ENCODE peak calls at places on chromosomes 6 and 20, in four cellular contexts. X is A549, E is GM12891, C is heart left ventricle. R is an unnamed sample.

GRCh38 chr6:90468080-90468479 is 118.8 kb downstream of the MAP3K7 start:
- DNase-seq in X (no peak), E (no peak), C (no peak), R (no peak)

GRCh38 chr6:10610289-10610688 is 84.1 kb downstream of the C6orf52 start:
- DNase-seq in X (no peak), E (no peak), C (no peak), R (no peak)

GRCh38 chr20:35773154-35773751 is 1.4 kb downstream of the PHF20 start:
- DNase-seq in X (no peak), E (peak; percentile 27), C (no peak), R (peak; percentile 29)

GRCh38 chr6:228881-229651 is 63.2 kb upstream of the DUSP22 start:
- DNase-seq in X (no peak), E (no peak), C (no peak), R (no peak)

GRCh38 chr20:57342829-57343228 is 8.2 kb upstream of the RAE1 start:
- DNase-seq in X (no peak), E (no peak), C (no peak), R (no peak)

GRCh38 chr20:58938078-58938477 is 43.0 kb upstream of the NELFCD start:
- DNase-seq in X (no peak), E (no peak), C (no peak), R (no peak)

GRCh38 chr6:20028143-20028542 is 184.1 kb downstream of the MBOAT1 start:
- DNase-seq in X (no peak), E (no peak), C (no peak), R (no peak)

GRCh38 chr6:44472250-44472945 is 84.9 kb downstream of the CDC5L start:
- DNase-seq in X (no peak), E (no peak), C (no peak), R (peak; percentile 90)

GRCh38 chr6:88823998-88824397 is 139.4 kb downstream of the RNGTT start:
- DNase-seq in X (no peak), E (no peak), C (no peak), R (no peak)

GRCh38 chr6:16031278-16031981 is 97.5 kb upstream of the MYLIP start:
- DNase-seq in X (no peak), E (no peak), C (no peak), R (peak; percentile 83)

GRCh38 chr20:2698186-2698817 is 5.7 kb downstream of the EBF4 start:
- DNase-seq in X (no peak), E (no peak), C (no peak), R (no peak)

GRCh38 chr6:126133984-126134383 is 147.6 kb downstream of the TRMT11 start:
- DNase-seq in X (no peak), E (no peak), C (no peak), R (no peak)

GRCh38 chr20:46312075-46312944 is 4.0 kb upstream of the CDH22 start:
- DNase-seq in X (no peak), E (no peak), C (no peak), R (no peak)

GRCh38 chr20:20603339-20603990 is 109.0 kb downstream of the RALGAPA2 start:
- DNase-seq in X (no peak), E (peak; percentile 36), C (no peak), R (no peak)

GRCh38 chr20:11274137-11274536 is 600.3 kb upstream of the JAG1 start:
- DNase-seq in X (peak; percentile 90), E (peak; percentile 36), C (no peak), R (peak; percentile 5)

GRCh38 chr6:36735110-36735971 is 37.7 kb downstream of the RAB44 start:
- DNase-seq in X (no peak), E (peak; percentile 41), C (peak; percentile 86), R (no peak)

GRCh38 chr6:97203343-97203742 is 79.7 kb downstream of the MMS22L start:
- DNase-seq in X (no peak), E (no peak), C (no peak), R (peak; percentile 41)

GRCh38 chr6:38701551-38701950 is 1.4 kb downstream of the GLO1 start:
- DNase-seq in X (no peak), E (no peak), C (no peak), R (no peak)

GRCh38 chr6:38697846-38698245 is 5.1 kb downstream of the GLO1 start:
- DNase-seq in X (no peak), E (no peak), C (no peak), R (no peak)

GRCh38 chr6:38705924-38706323 is 3.0 kb upstream of the GLO1 start:
- DNase-seq in X (no peak), E (no peak), C (no peak), R (no peak)

GRCh38 chr6:38703949-38704348 is 1.0 kb upstream of the GLO1 start:
- DNase-seq in X (no peak), E (no peak), C (no peak), R (no peak)

GRCh38 chr6:38702471-38703397 is at the start of gene GLO1:
- DNase-seq in X (peak; percentile 94), E (peak; percentile 92), C (peak; percentile 97), R (peak; percentile 98)
- TF ChIP-seq POLR2A in X (peak; percentile 84), E (peak; percentile 95), C (peak; percentile 39), R (peak; percentile 93)

GRCh38 chr20:47502801-47503239 is 1.1 kb downstream of the NCOA3 start:
- DNase-seq in X (peak; percentile 44), E (no peak), C (no peak), R (peak; percentile 49)
- TF ChIP-seq POLR2A in X (no peak), E (no peak), C (no peak), R (no peak)

DNA sequence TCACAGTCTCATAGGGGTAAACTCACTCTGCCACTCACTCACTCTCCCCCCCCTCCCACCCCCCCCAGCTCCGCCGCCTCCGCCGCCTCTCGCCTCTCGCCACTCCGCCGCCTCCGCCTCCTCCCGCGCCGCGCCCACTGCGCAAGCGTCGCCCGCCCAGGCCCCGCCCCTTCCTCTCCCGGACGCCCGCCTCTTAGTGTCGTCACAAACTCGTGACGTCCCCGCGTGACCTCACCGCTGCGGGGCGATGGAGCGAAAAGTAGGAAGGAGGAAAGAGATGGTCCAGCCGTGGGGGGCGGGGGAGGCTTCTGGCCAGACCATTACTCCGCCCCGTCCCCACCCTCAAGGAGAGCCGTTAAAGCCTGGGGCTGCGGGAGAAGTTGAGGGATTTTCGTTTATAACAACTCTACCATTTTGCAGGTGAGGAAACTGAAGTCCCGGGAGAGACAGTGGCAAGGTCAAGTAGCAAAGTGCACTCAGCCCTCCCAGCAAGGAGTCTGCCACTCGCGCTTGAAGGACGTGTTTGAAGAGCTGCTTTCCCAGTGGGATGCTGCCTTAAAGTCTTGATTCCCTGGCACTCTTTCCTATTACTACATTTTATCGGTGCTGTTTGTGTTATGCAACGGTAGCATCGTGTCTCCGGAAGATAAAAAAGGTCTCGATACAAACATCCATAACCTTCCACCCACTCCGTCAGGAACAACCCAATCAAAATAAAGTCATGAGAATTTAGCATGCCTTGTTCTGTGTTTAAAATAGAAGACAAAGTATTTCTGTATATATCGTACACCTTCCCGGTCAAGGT is at the start of gene ILRUN:
- DNase-seq in X (peak; percentile 72), E (peak; percentile 70), C (peak; percentile 99), R (peak; percentile 97)
- TF ChIP-seq POLR2A in X (peak; percentile 36), E (no peak), C (no peak), R (peak; percentile 91)

DNA sequence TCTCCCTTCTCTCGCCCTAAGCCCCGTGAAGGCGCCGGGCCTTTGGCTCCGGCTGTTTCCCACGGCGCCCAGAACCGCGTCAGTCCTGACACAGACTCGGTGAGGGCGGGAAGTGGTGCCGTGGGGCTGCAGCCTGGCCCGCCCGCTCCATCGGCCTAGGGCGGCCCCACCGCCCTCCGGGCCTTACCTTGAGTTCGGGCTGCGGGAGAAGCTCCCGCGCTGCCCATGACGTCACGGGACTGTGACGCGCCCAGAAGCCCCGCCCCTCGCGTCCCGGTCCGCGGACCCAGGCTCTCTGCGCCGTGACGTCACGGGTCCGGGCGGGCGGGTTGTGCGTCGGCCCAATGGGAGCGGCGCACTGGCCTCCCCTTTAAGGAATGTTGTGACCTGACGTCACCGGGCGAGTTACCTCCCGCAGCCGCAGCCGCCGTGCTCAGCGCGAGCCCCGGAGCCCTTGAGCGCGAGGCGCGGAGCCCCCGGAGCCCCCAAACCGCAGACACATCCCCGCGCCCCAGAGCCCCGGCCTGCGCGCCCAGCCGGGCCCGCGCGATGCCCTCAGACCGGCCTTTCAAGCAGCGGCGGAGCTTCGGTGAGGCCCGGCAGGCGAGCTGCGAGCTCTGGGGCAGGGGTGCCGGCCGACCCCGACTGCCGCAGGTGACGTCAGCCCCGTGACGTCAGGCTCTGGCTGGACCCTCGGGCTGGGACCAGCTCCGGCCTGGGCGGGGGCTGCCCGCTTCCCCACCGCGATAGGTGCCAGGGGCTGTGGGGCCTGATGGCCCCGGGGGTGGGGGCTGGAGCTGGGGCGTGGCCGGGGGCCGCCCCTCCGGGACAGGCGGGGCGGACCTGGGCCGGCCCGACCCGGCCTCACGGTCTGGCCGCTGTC is at the start of gene MAP1LC3A:
- DNase-seq in X (peak; percentile 91), E (peak; percentile 94), C (peak; percentile 98), R (peak; percentile 99)
- TF ChIP-seq POLR2A in X (peak; percentile 19), E (no peak), C (peak; percentile 11), R (peak; percentile 82)

DNA sequence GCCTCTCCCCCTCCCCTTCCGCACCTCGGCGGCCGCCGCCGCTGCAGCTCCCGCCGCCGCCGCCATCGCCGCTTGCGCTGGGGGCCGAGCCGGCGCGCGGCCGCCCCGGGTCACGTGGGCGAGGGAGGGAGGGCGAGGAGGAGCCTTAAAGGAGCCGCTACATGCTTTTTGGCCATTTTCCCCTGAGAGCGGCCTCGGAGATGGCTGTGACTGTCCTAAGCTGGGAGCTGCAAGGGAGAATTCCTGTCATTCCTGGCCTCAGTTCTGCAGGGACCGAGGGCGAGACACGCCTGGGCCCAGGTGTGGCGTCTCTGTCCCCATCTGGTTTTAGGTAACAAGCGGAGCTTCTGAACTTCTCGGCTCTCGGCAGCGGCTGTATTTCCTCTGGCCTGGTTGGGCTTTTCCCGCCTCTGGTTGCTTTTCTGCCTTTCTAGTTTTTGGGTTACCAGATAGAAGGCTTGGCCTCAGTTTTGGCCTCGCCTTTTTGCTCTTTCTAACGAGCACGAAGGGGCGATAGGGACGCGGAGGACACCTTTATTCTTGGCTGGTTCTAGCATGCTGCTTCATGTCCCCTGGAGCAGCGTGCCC is at the start of gene EHMT2:
- DNase-seq in X (peak; percentile 61), E (peak; percentile 88), C (peak; percentile 90), R (peak; percentile 93)
- TF ChIP-seq POLR2A in X (peak; percentile 44), E (no peak), C (no peak), R (peak; percentile 81)